ENCODE peak calls at places on chromosomes 11 and 22, in seven cellular contexts. R, S, L, V, A, E and U are unnamed samples.

GRCh38 chr11:19350093-19350665 is 109.4 kb upstream of the E2F8 start:
- DNase-seq in A (no peak), V (no peak), L (no peak), R (no peak), S (no peak), E (no peak), U (no peak)

GRCh38 chr11:69888671-69889076 is 69.5 kb upstream of the FGF3 start:
- DNase-seq in A (peak; percentile 8), L (peak; percentile 77), S (peak; percentile 41), E (peak; percentile 11), R (no peak), V (peak; percentile 35), U (no peak)

GRCh38 chr11:8731647-8732188 is 49.1 kb downstream of the RPL27A start:
- DNase-seq in S (no peak), A (no peak), E (no peak), R (no peak), V (no peak), L (no peak), U (no peak)

GRCh38 chr11:120132645-120133185 is 5.2 kb downstream of the TRIM29 start:
- DNase-seq in A (no peak), R (no peak), S (no peak), L (no peak), V (peak; percentile 1), E (no peak), U (no peak)

GRCh38 chr22:23070418-23071162 is at the start of gene GNAZ:
- DNase-seq in L (no peak), S (no peak), V (peak; percentile 41), E (no peak), A (no peak), R (no peak), U (no peak)

GRCh38 chr11:122209619-122210377 is 93.8 kb upstream of the BLID start:
- DNase-seq in R (no peak), L (peak; percentile 61), S (no peak), V (peak; percentile 90), E (no peak), A (peak; percentile 70), U (peak; percentile 87)

GRCh38 chr22:21755855-21756284 is 20.3 kb upstream of the YPEL1 start:
- DNase-seq in V (no peak), E (peak; percentile 26), S (no peak), A (no peak), R (no peak), L (no peak), U (no peak)

GRCh38 chr11:74470526-74470925 is 3.2 kb upstream of the KCNE3 start:
- DNase-seq in V (no peak), A (no peak), S (no peak), R (no peak), E (no peak), L (no peak), U (no peak)

GRCh38 chr11:12769834-12770345 is 95.7 kb downstream of the TEAD1 start:
- DNase-seq in E (peak; percentile 44), R (no peak), V (no peak), A (no peak), S (no peak), L (no peak), U (no peak)

GRCh38 chr11:65043881-65044501 is 3.0 kb downstream of the SAC3D1 start:
- DNase-seq in L (peak; percentile 18), S (no peak), V (no peak), R (no peak), A (peak; percentile 16), E (no peak), U (no peak)

GRCh38 chr11:111819161-111820058 is 52.0 kb downstream of the ALG9 start:
- DNase-seq in S (no peak), E (no peak), L (peak; percentile 51), V (no peak), R (no peak), A (no peak), U (peak; percentile 21)

GRCh38 chr11:12185914-12186313 is 75.5 kb downstream of the MICAL2 start:
- DNase-seq in E (no peak), A (no peak), S (no peak), V (no peak), R (no peak), L (no peak), U (no peak)

GRCh38 chr11:18368236-18368635 is 26.1 kb upstream of the LDHA start:
- DNase-seq in L (no peak), E (no peak), A (no peak), S (no peak), R (no peak), V (no peak), U (no peak)

GRCh38 chr11:127193916-127194315 is 193.3 kb upstream of the KIRREL3 start:
- DNase-seq in L (no peak), S (no peak), R (no peak), V (no peak), E (no peak), A (no peak), U (no peak)